ENCODE peak calls at places on chromosomes 2 and 18, in eight cellular contexts. T is fibroblast of lung; A is CD4-positive, alpha-beta memory T cell; H is CD8-positive, alpha-beta memory T cell; F is colonic mucosa; N is SJSA1; Z is transverse colon; X is stomach. C is an unnamed sample. For H3K9me3, the result is how much of the 10 kb centered on the place peaks cover.

GRCh38 chr2:171297951-171298350 is 135.8 kb downstream of the METTL8 start:
- DNase-seq in N (no peak), Z (no peak), F (no peak), T (peak), H (no peak), X (no peak), A (no peak), C (no peak)

GRCh38 chr18:73431620-73432019 is 563.8 kb upstream of the NETO1 start:
- DNase-seq in Z (no peak), X (no peak), T (peak), N (no peak), F (no peak), A (no peak), H (no peak), C (no peak)

GRCh38 chr2:160994141-160995002 is 165.9 kb upstream of the TANK start:
- DNase-seq in F (peak), X (peak), H (peak), A (peak), Z (peak), N (peak), T (peak), C (peak)

GRCh38 chr2:226211439-226211838 is 588.2 kb downstream of the IRS1 start:
- DNase-seq in N (no peak), Z (no peak), A (no peak), F (no peak), T (peak), X (no peak), H (no peak), C (no peak)

GRCh38 chr2:236971131-236971850 is 114.4 kb upstream of the COPS8 start:
- DNase-seq in H (no peak), X (peak), Z (no peak), F (no peak), T (no peak), A (no peak), N (no peak), C (no peak)

GRCh38 chr2:47771211-47771610 is 11.7 kb upstream of the MSH6 start:
- DNase-seq in A (no peak), Z (no peak), N (peak), F (no peak), H (no peak), T (peak), X (no peak), C (no peak)

GRCh38 chr2:168639501-168639900 is 162.9 kb upstream of the NOSTRIN start:
- DNase-seq in H (no peak), T (peak), Z (peak), X (peak), A (no peak), F (peak), N (peak), C (no peak)

GRCh38 chr18:62989195-62989594 is 273.9 kb downstream of the PHLPP1 start:
- DNase-seq in F (no peak), T (no peak), N (no peak), A (no peak), Z (no peak), X (no peak), H (no peak), C (no peak)

GRCh38 chr2:29606105-29606871 is 315.1 kb downstream of the ALK start:
- DNase-seq in A (no peak), Z (no peak), T (peak), X (no peak), H (no peak), F (no peak), N (peak), C (no peak)

GRCh38 chr2:86243272-86243671 is 44.0 kb downstream of the MRPL35 start:
- DNase-seq in H (no peak), Z (no peak), F (no peak), A (no peak), T (no peak), X (no peak), N (no peak), C (no peak)

GRCh38 chr2:47751856-47752414 is 31.0 kb upstream of the MSH6 start:
- DNase-seq in T (no peak), F (no peak), N (no peak), H (no peak), A (no peak), X (no peak), Z (no peak), C (no peak)

GRCh38 chr2:11831415-11831814 is 85.0 kb downstream of the LPIN1 start:
- DNase-seq in A (no peak), F (no peak), H (no peak), N (no peak), X (no peak), Z (no peak), T (no peak), C (no peak)

GRCh38 chr18:52636536-52636935 is 296.5 kb downstream of the DCC start:
- DNase-seq in A (no peak), F (no peak), N (no peak), Z (peak), H (no peak), T (no peak), X (no peak), C (no peak)

GRCh38 chr2:63055510-63056308 is 5.1 kb downstream of the OTX1 start:
- DNase-seq in H (peak), Z (no peak), T (no peak), F (no peak), X (no peak), A (no peak), N (no peak), C (no peak)

GRCh38 chr2:96108578-96109561 is 7.5 kb downstream of the ADRA2B start:
- DNase-seq in F (no peak), Z (no peak), A (no peak), N (no peak), X (no peak), T (no peak), H (no peak), C (peak)

GRCh38 chr2:208671312-208671711 is 264.7 kb downstream of the PTH2R start:
- DNase-seq in N (no peak), T (no peak), F (no peak), H (no peak), Z (no peak), A (no peak), X (no peak), C (no peak)

GRCh38 chr2:218423584-218423983 is 4.7 kb downstream of the VIL1 start:
- DNase-seq in H (no peak), T (no peak), F (no peak), A (no peak), Z (no peak), N (no peak), X (no peak), C (no peak)

GRCh38 chr2:222941510-222942032 is 80.7 kb downstream of the ACSL3 start:
- DNase-seq in Z (no peak), T (peak), A (no peak), N (no peak), F (no peak), H (no peak), X (no peak), C (no peak)

GRCh38 chr2:73162856-73163521 is 39.4 kb upstream of the NOTO start:
- DNase-seq in T (no peak), A (no peak), Z (no peak), H (no peak), F (no peak), N (no peak), X (no peak), C (no peak)

GRCh38 chr2:146879882-146880281 is 964.9 kb upstream of the ACVR2A start:
- DNase-seq in H (no peak), N (no peak), A (no peak), Z (no peak), F (no peak), T (peak), X (no peak), C (no peak)

GRCh38 chr2:175203621-175204496 is 22.3 kb upstream of the ATP5MC3 start:
- DNase-seq in A (peak), F (peak), T (peak), Z (peak), X (peak), N (peak), H (peak), C (peak)

GRCh38 chr2:85698184-85698879 is 4.2 kb downstream of the GNLY start:
- DNase-seq in H (no peak), T (no peak), A (no peak), F (no peak), X (no peak), Z (no peak), N (no peak), C (no peak)

GRCh38 chr2:8623576-8623957 is 58.3 kb upstream of the ID2 start:
- DNase-seq in X (no peak), T (no peak), N (no peak), H (no peak), Z (no peak), A (no peak), F (no peak), C (no peak)

GRCh38 chr2:109160714-109161440 is 31.9 kb downstream of the SH3RF3 start:
- DNase-seq in N (no peak), T (no peak), F (no peak), Z (no peak), H (no peak), A (no peak), X (no peak), C (no peak)

GRCh38 chr18:25289040-25289631 is 62.8 kb downstream of the ZNF521 start:
- DNase-seq in H (no peak), T (peak), A (no peak), N (no peak), X (no peak), F (no peak), Z (no peak), C (no peak)

GRCh38 chr18:12374398-12374797 is 2.6 kb downstream of the AFG3L2 start:
- DNase-seq in H (no peak), X (no peak), F (no peak), Z (no peak), A (no peak), T (no peak), N (no peak), C (no peak)

GRCh38 chr2:44981714-44982108 is 27.5 kb downstream of the SIX2 start:
- DNase-seq in T (peak), N (peak), F (peak), H (peak), X (peak), Z (peak), A (peak), C (no peak)

GRCh38 chr2:169752752-169753151 is 19.1 kb downstream of the KLHL23 start:
- DNase-seq in A (no peak), Z (no peak), H (no peak), N (no peak), F (no peak), T (no peak), X (no peak), C (no peak)

GRCh38 chr2:214376631-214377624 is 33.9 kb upstream of the VWC2L start:
- DNase-seq in X (no peak), A (no peak), T (peak), N (no peak), H (no peak), Z (no peak), F (no peak), C (no peak)

GRCh38 chr2:203492965-203493364 is 42.1 kb downstream of the RAPH1 start:
- DNase-seq in H (no peak), A (no peak), F (no peak), X (no peak), N (no peak), T (peak), Z (no peak), C (no peak)

GRCh38 chr18:76482267-76482666 is 12.8 kb downstream of the ZNF516 start:
- DNase-seq in N (no peak), X (no peak), T (no peak), Z (no peak), H (no peak), F (no peak), A (no peak), C (no peak)

GRCh38 chr2:116366212-116366611 is 1448.3 kb upstream of the DDX18 start:
- DNase-seq in N (no peak), X (no peak), H (no peak), A (no peak), Z (no peak), T (no peak), F (no peak), C (no peak)

GRCh38 chr2:190216829-190217228 is 102.8 kb downstream of the HIBCH start:
- DNase-seq in A (no peak), Z (peak), X (peak), T (no peak), F (no peak), N (no peak), H (no peak), C (no peak)

DNA sequence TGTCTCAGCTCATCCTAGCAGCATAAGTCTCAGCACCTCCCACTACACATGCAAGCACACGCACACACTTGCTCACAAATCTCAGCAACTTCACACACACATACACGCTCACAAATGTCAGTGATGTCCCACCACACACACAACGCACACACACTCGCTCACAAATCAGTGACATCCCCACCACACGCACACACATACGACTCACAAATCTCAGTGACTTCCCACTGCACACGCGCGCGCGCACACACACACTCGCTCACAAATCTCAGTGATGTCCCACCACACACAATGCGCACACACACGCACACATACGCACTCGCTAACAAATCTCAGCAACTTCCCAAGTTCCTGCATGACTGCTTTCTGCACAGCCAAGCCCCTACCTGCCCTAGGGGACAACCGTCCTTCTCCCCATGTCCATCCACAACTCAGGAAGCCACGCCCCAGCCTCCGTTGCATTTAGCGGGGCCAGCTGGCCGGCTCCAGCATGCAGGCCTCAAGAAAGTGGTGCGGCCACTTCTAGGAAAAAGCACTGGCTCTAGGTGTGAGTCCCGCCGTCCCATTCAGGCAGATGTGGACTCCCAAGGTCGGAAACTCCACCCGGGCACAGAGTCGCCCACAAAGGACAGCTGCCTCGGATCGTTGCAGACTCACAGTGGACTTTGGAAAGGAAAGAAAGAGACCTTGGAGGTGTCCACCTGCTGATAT is 180.1 kb upstream of the SALL3 start:
- DNase-seq in A (no peak), X (no peak), F (no peak), T (no peak), H (no peak), Z (no peak), N (no peak), C (no peak)
- H3K9me3 ChIP-seq in A (under half), X (under half), F (under half), T (under half), H (under half), Z (under half), N (under half), C (under half)

DNA sequence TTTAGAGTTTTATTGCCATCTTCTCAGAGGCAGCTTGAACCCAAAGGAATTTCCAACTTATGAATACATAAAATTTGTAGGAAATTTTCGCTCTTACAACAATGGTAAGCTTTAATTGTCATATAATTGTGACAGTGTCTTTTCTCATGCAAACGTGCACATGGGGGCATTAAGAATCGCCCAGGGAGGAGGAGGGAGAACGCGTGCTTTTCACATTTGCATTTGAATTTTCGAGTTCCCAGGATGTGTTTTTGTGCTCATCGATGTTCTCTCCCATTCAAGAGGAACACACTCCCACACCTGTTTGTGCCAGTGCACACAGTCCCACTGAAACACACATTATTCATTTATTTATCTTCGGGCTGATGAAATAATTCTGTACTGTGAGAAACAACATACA is 52.7 kb upstream of the RPL31 start:
- DNase-seq in X (no peak), N (no peak), Z (no peak), A (no peak), H (no peak), T (no peak), F (no peak), C (no peak)
- H3K9me3 ChIP-seq in X (under half), N (under half), Z (under half), A (under half), H (under half), T (under half), F (under half), C (under half)

GRCh38 chr2:130964931-130965330 is 128.2 kb downstream of the ARHGEF4 start:
- DNase-seq in X (no peak), N (no peak), T (no peak), H (no peak), F (no peak), Z (no peak), A (no peak), C (no peak)

GRCh38 chr2:130963849-130964793 is 127.4 kb downstream of the ARHGEF4 start:
- DNase-seq in T (peak), H (no peak), X (no peak), Z (no peak), F (no peak), N (no peak), A (no peak), C (no peak)

GRCh38 chr2:130966149-130967019 is 126.9 kb downstream of the FAM168B start:
- DNase-seq in N (no peak), A (no peak), T (no peak), X (no peak), H (no peak), Z (no peak), F (no peak), C (no peak)

GRCh38 chr2:130963058-130963848 is 126.5 kb downstream of the ARHGEF4 start:
- DNase-seq in N (no peak), H (no peak), T (no peak), F (no peak), Z (no peak), X (no peak), A (no peak), C (no peak)

GRCh38 chr2:130967020-130967495 is 126.2 kb downstream of the FAM168B start:
- DNase-seq in F (no peak), Z (no peak), A (no peak), H (no peak), N (no peak), T (no peak), X (no peak), C (no peak)
- H3K9me3 ChIP-seq in F (under half), Z (under half), A (under half), H (under half), N (under half), T (under half), X (under half), C (under half)

DNA sequence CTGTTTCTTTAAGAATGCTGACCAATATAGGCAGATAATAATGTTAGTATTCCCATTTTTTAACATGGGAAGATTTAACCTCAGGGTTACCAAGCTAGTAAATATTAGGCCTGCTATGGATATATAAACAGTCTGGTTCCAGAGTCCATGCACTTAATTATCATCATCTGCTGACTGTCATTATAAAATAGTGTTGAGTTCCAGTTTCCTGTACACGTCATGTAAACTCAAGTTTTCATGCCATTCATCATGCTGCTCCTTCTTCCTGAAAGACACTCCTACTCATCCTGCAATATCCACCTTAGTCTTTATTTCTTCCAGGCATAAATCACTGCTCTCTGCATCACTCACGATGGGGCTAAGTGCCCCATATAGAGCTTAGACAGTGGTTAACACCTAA is 420.8 kb upstream of the SPHKAP start:
- DNase-seq in A (no peak), F (no peak), H (no peak), Z (no peak), T (no peak), X (no peak), N (no peak), C (no peak)
- H3K9me3 ChIP-seq in A (under half), F (under half), H (under half), Z (under half), T (under half), X (under half), N (under half), C (under half)

DNA sequence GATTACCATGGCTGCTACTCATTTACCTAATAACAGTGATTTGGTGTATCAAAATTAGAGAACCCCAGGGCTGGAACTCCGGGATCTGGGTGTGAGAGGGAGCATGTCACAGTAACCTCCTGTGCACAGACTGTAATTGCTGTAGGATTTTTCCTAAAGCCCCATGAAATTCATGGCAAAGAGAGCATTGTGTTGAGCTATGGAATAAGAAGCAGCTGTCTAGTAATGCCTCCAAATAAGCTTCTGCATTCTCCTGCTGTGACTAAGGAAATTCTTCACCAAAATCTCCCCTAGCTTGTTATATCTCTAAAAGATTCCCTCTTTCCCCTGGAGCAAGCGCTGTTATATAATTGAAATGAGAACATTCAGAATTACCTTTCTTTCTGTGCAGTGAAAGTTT is 158.1 kb upstream of the SPATS2L start:
- DNase-seq in N (no peak), T (no peak), Z (no peak), A (no peak), F (no peak), H (no peak), X (no peak), C (no peak)
- H3K9me3 ChIP-seq in N (under half), T (under half), Z (under half), A (under half), F (under half), H (under half), X (under half), C (under half)

DNA sequence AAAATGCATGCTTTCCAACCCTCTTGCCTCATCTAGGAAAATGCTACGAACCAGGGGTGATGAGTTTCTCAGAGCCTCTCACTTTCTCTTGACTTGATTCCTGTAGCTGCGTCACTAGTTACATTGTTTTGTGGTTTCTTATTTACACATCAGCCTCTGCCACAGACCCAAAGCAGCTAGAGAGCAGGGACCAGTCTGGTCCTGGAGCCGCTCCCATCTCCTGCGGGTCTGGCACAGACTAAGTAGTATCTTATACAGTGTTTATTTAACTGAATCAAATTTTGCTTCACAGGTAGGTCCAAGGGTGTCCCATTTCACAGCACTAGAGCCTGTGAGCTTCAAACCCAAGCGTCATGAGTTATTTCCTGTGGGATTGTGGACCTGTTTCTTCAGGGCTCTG is 310.5 kb downstream of the MYCN start:
- DNase-seq in A (no peak), H (no peak), N (no peak), F (no peak), X (peak), T (no peak), Z (no peak), C (no peak)
- H3K9me3 ChIP-seq in A (under half), H (under half), N (under half), F (under half), X (under half), T (under half), Z (under half), C (under half)

GRCh38 chr18:78860117-78860516 is 119.5 kb upstream of the SALL3 start:
- DNase-seq in X (no peak), N (no peak), T (no peak), A (no peak), H (no peak), Z (no peak), F (no peak), C (no peak)
- H3K9me3 ChIP-seq in X (under half), N (under half), T (under half), A (under half), H (under half), Z (under half), F (under half), C (under half)

C was measured in T-helper 17 cell.